ENCODE peak calls at places on chromosomes 6 and 20, in eight cellular contexts. D, B, L, R, N, J, P and U are unnamed samples.

GRCh38 chr20:52049001-52049731 is 142.4 kb downstream of the ZFP64 start:
- DNase-seq in N (no peak), D (no peak), B (no peak), R (no peak), J (peak; percentile 67), P (no peak), L (peak; percentile 81), U (no peak)

GRCh38 chr6:42038811-42039408 is 11.4 kb upstream of the TAF8 start:
- DNase-seq in R (no peak), B (no peak), P (no peak), J (peak; percentile 68), L (no peak), D (no peak), N (no peak), U (peak; percentile 35)

GRCh38 chr6:73285674-73286283 is 22.8 kb upstream of the KHDC1 start:
- DNase-seq in P (peak; percentile 60), N (no peak), J (peak; percentile 69), B (no peak), L (peak; percentile 59), R (no peak), D (no peak), U (peak; percentile 55)

GRCh38 chr6:51182884-51183283 is 364.2 kb downstream of the TFAP2B start:
- DNase-seq in B (no peak), R (no peak), N (no peak), L (no peak), J (no peak), P (no peak), D (no peak), U (no peak)

GRCh38 chr6:55678330-55679224 is 99.6 kb upstream of the HMGCLL1 start:
- DNase-seq in P (no peak), N (no peak), R (no peak), B (no peak), J (no peak), D (no peak), L (no peak), U (no peak)

GRCh38 chr6:36840471-36841461 is 1.5 kb upstream of the CPNE5 start:
- DNase-seq in R (no peak), P (no peak), B (no peak), L (peak; percentile 55), D (peak; percentile 69), J (no peak), N (no peak), U (no peak)

GRCh38 chr6:141321486-141322347 is 811.0 kb upstream of the GJE1 start:
- DNase-seq in D (no peak), R (no peak), L (peak; percentile 4), N (no peak), P (no peak), J (peak; percentile 45), B (no peak), U (no peak)

GRCh38 chr6:79608334-79609224 is 22.6 kb upstream of the SH3BGRL2 start:
- DNase-seq in D (no peak), B (no peak), P (peak; percentile 21), L (no peak), R (no peak), N (no peak), J (peak; percentile 5), U (no peak)

GRCh38 chr6:125485757-125486156 is 184.0 kb upstream of the HDDC2 start:
- DNase-seq in D (no peak), P (no peak), N (no peak), J (no peak), R (no peak), B (no peak), L (no peak), U (no peak)

GRCh38 chr6:31467151-31467550 is 30.8 kb upstream of the MICB start:
- DNase-seq in P (no peak), D (no peak), R (no peak), N (no peak), J (no peak), L (peak; percentile 33), B (no peak), U (no peak)

GRCh38 chr20:38209054-38209675 is 44.1 kb upstream of the TGM2 start:
- DNase-seq in D (no peak), P (no peak), J (no peak), R (no peak), B (no peak), L (no peak), N (no peak), U (no peak)

GRCh38 chr6:72461144-72461543 is 160.7 kb upstream of the KCNQ5 start:
- DNase-seq in D (no peak), L (no peak), B (no peak), N (no peak), J (peak; percentile 88), P (no peak), R (no peak), U (peak; percentile 6)

GRCh38 chr6:49946835-49947234 is 17.1 kb downstream of the DEFB114 start:
- DNase-seq in B (no peak), L (no peak), D (no peak), R (no peak), J (no peak), P (no peak), N (no peak), U (no peak)

GRCh38 chr6:95408111-95408510 is 169.2 kb upstream of the MANEA start:
- DNase-seq in R (no peak), B (no peak), D (no peak), N (no peak), P (no peak), L (no peak), J (no peak), U (no peak)

GRCh38 chr20:22453244-22454080 is 130.9 kb downstream of the FOXA2 start:
- DNase-seq in D (no peak), R (no peak), B (no peak), J (peak; percentile 12), P (peak; percentile 78), N (no peak), L (peak; percentile 51), U (no peak)

GRCh38 chr6:101730954-101731353 is 337.4 kb downstream of the GRIK2 start:
- DNase-seq in B (no peak), J (peak; percentile 7), L (no peak), N (no peak), D (no peak), R (no peak), P (no peak), U (no peak)

GRCh38 chr6:136720045-136720760 is 72.1 kb downstream of the MAP3K5 start:
- DNase-seq in D (no peak), J (no peak), B (no peak), R (no peak), L (no peak), P (no peak), N (no peak), U (no peak)

DNA sequence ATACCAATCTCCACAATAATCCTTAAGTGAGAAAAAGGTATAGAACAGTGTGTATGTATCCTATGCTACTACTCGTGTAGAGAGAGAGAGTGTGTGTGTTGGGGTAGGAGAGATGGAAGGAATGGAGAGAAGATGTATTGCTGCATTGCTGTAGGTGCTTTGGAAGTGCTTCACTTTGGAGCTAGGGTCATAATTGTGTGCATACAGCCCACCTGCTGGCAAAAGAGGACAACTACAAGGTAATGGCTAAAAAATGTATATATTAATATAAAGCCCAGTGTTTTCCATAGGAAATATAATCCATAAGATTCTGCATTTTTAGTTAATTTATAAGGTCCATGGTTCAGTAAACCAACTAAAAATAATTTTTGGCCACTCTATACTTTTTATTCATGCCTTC is 36.1 kb downstream of the SERAC1 start:
- DNase-seq in N (no peak), J (no peak), P (peak; percentile 39), D (no peak), L (peak; percentile 18), B (no peak), R (no peak), U (peak; percentile 6)
- TF ChIP-seq CTCF in N (no peak), J (peak; percentile 39), P (peak; percentile 58), D (no peak), L (peak; percentile 40), B (peak; percentile 15), R (peak; percentile 48), U (peak; percentile 74)

GRCh38 chr6:21601932-21602390 is 8.4 kb downstream of the SOX4 start:
- DNase-seq in P (no peak), D (no peak), L (no peak), B (no peak), R (no peak), N (no peak), J (no peak), U (no peak)
- TF ChIP-seq CTCF in P (no peak), D (no peak), L (no peak), B (no peak), R (no peak), N (no peak), J (no peak), U (no peak)

GRCh38 chr20:48952656-48953055 is 31.1 kb downstream of the ARFGEF2 start:
- DNase-seq in D (no peak), J (no peak), L (no peak), R (no peak), B (no peak), N (no peak), P (no peak), U (no peak)

GRCh38 chr20:48956052-48956451 is 34.5 kb downstream of the ARFGEF2 start:
- DNase-seq in P (no peak), B (no peak), N (no peak), L (no peak), J (no peak), D (no peak), R (no peak), U (no peak)

GRCh38 chr20:48951041-48951440 is 29.5 kb downstream of the ARFGEF2 start:
- DNase-seq in N (no peak), L (no peak), B (no peak), P (no peak), D (no peak), R (no peak), J (no peak), U (no peak)

GRCh38 chr20:48951646-48952045 is 30.1 kb downstream of the ARFGEF2 start:
- DNase-seq in L (no peak), N (no peak), D (no peak), R (no peak), B (no peak), J (no peak), P (no peak), U (no peak)

GRCh38 chr20:48953653-48954052 is 32.1 kb downstream of the ARFGEF2 start:
- DNase-seq in L (no peak), R (no peak), J (no peak), D (no peak), P (no peak), N (no peak), B (no peak), U (no peak)
- TF ChIP-seq CTCF in L (no peak), R (no peak), J (no peak), D (no peak), P (no peak), N (no peak), B (no peak), U (no peak)

GRCh38 chr20:31425797-31426196 is 14.6 kb upstream of the DEFB123 start:
- DNase-seq in D (no peak), R (no peak), P (no peak), J (no peak), L (no peak), N (no peak), B (no peak), U (no peak)

DNA sequence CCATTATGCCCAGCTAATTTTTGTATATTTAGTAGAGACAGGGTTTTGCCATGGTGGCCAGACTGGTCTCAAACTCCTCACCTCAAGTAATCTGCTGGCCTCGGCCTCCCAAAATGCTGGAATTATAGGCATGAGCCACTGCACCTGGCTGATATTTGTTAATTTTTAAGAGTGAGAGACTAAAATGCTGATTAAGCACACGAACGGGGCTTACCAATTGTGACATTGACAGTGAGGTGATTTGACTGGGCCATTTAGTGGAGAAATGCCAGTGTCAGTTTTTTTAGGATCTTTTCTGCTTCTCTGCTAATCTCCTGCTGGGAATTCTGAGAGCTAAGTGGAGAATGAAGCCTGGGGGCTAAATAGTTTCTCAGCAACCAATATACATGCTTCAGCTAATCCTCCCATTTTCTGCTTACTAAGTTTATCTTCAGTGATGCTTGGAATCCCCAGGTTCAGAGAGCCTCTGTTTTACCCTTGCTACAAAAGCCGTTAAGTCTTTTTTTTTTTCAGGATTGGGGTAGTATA is 9.8 kb upstream of the DEFB123 start:
- DNase-seq in P (no peak), D (no peak), N (no peak), B (no peak), R (no peak), L (no peak), J (no peak), U (no peak)
- TF ChIP-seq CTCF in P (no peak), D (no peak), N (no peak), B (no peak), R (no peak), L (no peak), J (no peak), U (no peak)